ENCODE peak calls at places on chromosomes 11 and 22, in four cellular contexts. A is stimulated activated CD8-positive, alpha-beta memory T cell treated with anti-CD3 and anti-CD28 coated beads, Interleukin-15, amount 100 ng/mL, for 24 hours; J is HCEC 1CT; H is KG1. Q is an unnamed sample.

GRCh38 chr22:44442856-44443595 is 55.0 kb downstream of the RTL6 start:
- DNase-seq in A (no peak), J (no peak), H (no peak), Q (no peak)

GRCh38 chr11:21115999-21116398 is 446.6 kb downstream of the NELL1 start:
- DNase-seq in A (no peak), J (no peak), H (no peak), Q (no peak)

GRCh38 chr11:2347449-2347848 is 29.7 kb upstream of the CD81 start:
- DNase-seq in A (no peak), J (no peak), H (no peak), Q (no peak)

GRCh38 chr22:28231423-28231822 is 312.4 kb upstream of the PITPNB start:
- DNase-seq in A (no peak), J (no peak), H (no peak), Q (no peak)

GRCh38 chr22:49229483-49230193 is 598.0 kb downstream of the BRD1 start:
- DNase-seq in A (no peak), J (no peak), H (no peak), Q (no peak)

GRCh38 chr11:123083623-123084029 is 21.7 kb upstream of the HSPA8 start:
- DNase-seq in A (no peak), J (peak), H (no peak), Q (no peak)

GRCh38 chr11:38814670-38815069 is 2216.6 kb upstream of the RAG2 start:
- DNase-seq in A (no peak), J (no peak), H (no peak), Q (no peak)

GRCh38 chr11:43135966-43136534 is 175.7 kb upstream of the API5 start:
- DNase-seq in A (no peak), J (no peak), H (no peak), Q (no peak)

GRCh38 chr11:69372589-69373250 is 78.8 kb downstream of the MYEOV start:
- DNase-seq in A (no peak), J (no peak), H (no peak), Q (no peak)

GRCh38 chr11:111069076-111069475 is 176.4 kb upstream of the POU2AF2 start:
- DNase-seq in A (no peak), J (peak), H (no peak), Q (no peak)

GRCh38 chr11:72625746-72626636 is 48.2 kb downstream of the PDE2A start:
- DNase-seq in A (no peak), J (no peak), H (no peak), Q (peak)

GRCh38 chr11:69804769-69805508 is 14.3 kb downstream of the FGF3 start:
- DNase-seq in A (no peak), J (no peak), H (no peak), Q (no peak)

GRCh38 chr11:75603791-75604736 is 42.0 kb downstream of the SERPINH1 start:
- DNase-seq in A (no peak), J (peak), H (no peak), Q (no peak)

GRCh38 chr22:37229805-37230672 is 14.0 kb downstream of the RAC2 start:
- DNase-seq in A (no peak), J (peak), H (peak), Q (no peak)

GRCh38 chr22:33519140-33519973 is 400.9 kb downstream of the LARGE1 start:
- DNase-seq in A (no peak), J (no peak), H (peak), Q (peak)

Q was measured in CMK.